ENCODE peak calls at places on chromosomes 11 and 22, in four cellular contexts. One of them, this sample, is unnamed.

GRCh38 chr11:74437441-74437840 is 29.9 kb downstream of the KCNE3 start:
- DNase-seq in WTC11: no peak
- DNase-seq in stimulated activated CD8-positive, alpha-beta memory T cell treated with anti-CD3 and anti-CD28 coated beads, Interleukin-4, amount 100 ng/mL, for 24 hours: no peak
- DNase-seq in lung: no peak
- DNase-seq in this sample: no peak

GRCh38 chr22:44549701-44550100 is 51.7 kb upstream of the RTL6 start:
- DNase-seq in lung: no peak
- DNase-seq in WTC11: no peak
- DNase-seq in stimulated activated CD8-positive, alpha-beta memory T cell treated with anti-CD3 and anti-CD28 coated beads, Interleukin-4, amount 100 ng/mL, for 24 hours: no peak
- DNase-seq in this sample: no peak

GRCh38 chr22:17057959-17058814 is 26.6 kb upstream of the IL17RA start:
- DNase-seq in stimulated activated CD8-positive, alpha-beta memory T cell treated with anti-CD3 and anti-CD28 coated beads, Interleukin-4, amount 100 ng/mL, for 24 hours: peak; percentile 16
- DNase-seq in lung: peak; percentile 67
- DNase-seq in WTC11: peak; percentile 73
- DNase-seq in this sample: no peak

GRCh38 chr11:101880208-101880607 is 34.6 kb upstream of the CEP126 start:
- DNase-seq in lung: no peak
- DNase-seq in WTC11: no peak
- DNase-seq in stimulated activated CD8-positive, alpha-beta memory T cell treated with anti-CD3 and anti-CD28 coated beads, Interleukin-4, amount 100 ng/mL, for 24 hours: no peak
- DNase-seq in this sample: no peak

GRCh38 chr11:85844439-85845051 is 10.6 kb upstream of the CCDC83 start:
- DNase-seq in lung: no peak
- DNase-seq in stimulated activated CD8-positive, alpha-beta memory T cell treated with anti-CD3 and anti-CD28 coated beads, Interleukin-4, amount 100 ng/mL, for 24 hours: no peak
- DNase-seq in WTC11: no peak
- DNase-seq in this sample: peak; percentile 15

GRCh38 chr11:107550304-107550703 is 15.2 kb downstream of the ALKBH8 start:
- DNase-seq in WTC11: no peak
- DNase-seq in stimulated activated CD8-positive, alpha-beta memory T cell treated with anti-CD3 and anti-CD28 coated beads, Interleukin-4, amount 100 ng/mL, for 24 hours: no peak
- DNase-seq in lung: no peak
- DNase-seq in this sample: no peak

GRCh38 chr11:133137939-133138338 is 394.4 kb downstream of the OPCML start:
- DNase-seq in lung: no peak
- DNase-seq in WTC11: no peak
- DNase-seq in stimulated activated CD8-positive, alpha-beta memory T cell treated with anti-CD3 and anti-CD28 coated beads, Interleukin-4, amount 100 ng/mL, for 24 hours: no peak
- DNase-seq in this sample: no peak

GRCh38 chr22:48643066-48643731 is 1184.5 kb downstream of the BRD1 start:
- DNase-seq in WTC11: no peak
- DNase-seq in lung: no peak
- DNase-seq in stimulated activated CD8-positive, alpha-beta memory T cell treated with anti-CD3 and anti-CD28 coated beads, Interleukin-4, amount 100 ng/mL, for 24 hours: no peak
- DNase-seq in this sample: no peak

GRCh38 chr11:26944866-26945664 is 48.8 kb upstream of the FIBIN start:
- DNase-seq in lung: no peak
- DNase-seq in stimulated activated CD8-positive, alpha-beta memory T cell treated with anti-CD3 and anti-CD28 coated beads, Interleukin-4, amount 100 ng/mL, for 24 hours: no peak
- DNase-seq in WTC11: no peak
- DNase-seq in this sample: no peak

GRCh38 chr11:44746894-44747293 is 20.1 kb downstream of the TSPAN18 start:
- DNase-seq in WTC11: no peak
- DNase-seq in stimulated activated CD8-positive, alpha-beta memory T cell treated with anti-CD3 and anti-CD28 coated beads, Interleukin-4, amount 100 ng/mL, for 24 hours: no peak
- DNase-seq in lung: no peak
- DNase-seq in this sample: no peak

GRCh38 chr11:290621-291231 is 1.8 kb downstream of the PGGHG start:
- DNase-seq in WTC11: peak; percentile 9
- DNase-seq in stimulated activated CD8-positive, alpha-beta memory T cell treated with anti-CD3 and anti-CD28 coated beads, Interleukin-4, amount 100 ng/mL, for 24 hours: no peak
- DNase-seq in lung: no peak
- DNase-seq in this sample: no peak

GRCh38 chr11:90309693-90310092 is 86.8 kb upstream of the CHORDC1 start:
- DNase-seq in stimulated activated CD8-positive, alpha-beta memory T cell treated with anti-CD3 and anti-CD28 coated beads, Interleukin-4, amount 100 ng/mL, for 24 hours: no peak
- DNase-seq in lung: no peak
- DNase-seq in WTC11: no peak
- DNase-seq in this sample: no peak

GRCh38 chr22:40236131-40236665 is 58.5 kb downstream of the TNRC6B start:
- DNase-seq in stimulated activated CD8-positive, alpha-beta memory T cell treated with anti-CD3 and anti-CD28 coated beads, Interleukin-4, amount 100 ng/mL, for 24 hours: no peak
- DNase-seq in lung: no peak
- DNase-seq in WTC11: no peak
- DNase-seq in this sample: no peak

GRCh38 chr11:94740083-94740974 is 27.8 kb upstream of the AMOTL1 start:
- DNase-seq in stimulated activated CD8-positive, alpha-beta memory T cell treated with anti-CD3 and anti-CD28 coated beads, Interleukin-4, amount 100 ng/mL, for 24 hours: no peak
- DNase-seq in lung: no peak
- DNase-seq in WTC11: peak; percentile 69
- DNase-seq in this sample: peak; percentile 21

GRCh38 chr22:35561796-35562526 is 21.3 kb downstream of the RASD2 start:
- DNase-seq in WTC11: peak; percentile 43
- DNase-seq in lung: no peak
- DNase-seq in stimulated activated CD8-positive, alpha-beta memory T cell treated with anti-CD3 and anti-CD28 coated beads, Interleukin-4, amount 100 ng/mL, for 24 hours: no peak
- DNase-seq in this sample: peak; percentile 33

GRCh38 chr11:103537904-103538502 is 428.8 kb downstream of the DYNC2H1 start:
- DNase-seq in lung: no peak
- DNase-seq in stimulated activated CD8-positive, alpha-beta memory T cell treated with anti-CD3 and anti-CD28 coated beads, Interleukin-4, amount 100 ng/mL, for 24 hours: no peak
- DNase-seq in WTC11: no peak
- DNase-seq in this sample: no peak

GRCh38 chr11:121089566-121089965 is 11.5 kb upstream of the TECTA start:
- DNase-seq in lung: no peak
- DNase-seq in stimulated activated CD8-positive, alpha-beta memory T cell treated with anti-CD3 and anti-CD28 coated beads, Interleukin-4, amount 100 ng/mL, for 24 hours: no peak
- DNase-seq in WTC11: no peak
- DNase-seq in this sample: no peak

GRCh38 chr11:68076371-68077042 is 37.7 kb downstream of the TCIRG1 start:
- DNase-seq in WTC11: no peak
- DNase-seq in lung: no peak
- DNase-seq in stimulated activated CD8-positive, alpha-beta memory T cell treated with anti-CD3 and anti-CD28 coated beads, Interleukin-4, amount 100 ng/mL, for 24 hours: no peak
- DNase-seq in this sample: no peak

GRCh38 chr11:75591371-75591770 is 29.3 kb downstream of the SERPINH1 start:
- DNase-seq in WTC11: no peak
- DNase-seq in stimulated activated CD8-positive, alpha-beta memory T cell treated with anti-CD3 and anti-CD28 coated beads, Interleukin-4, amount 100 ng/mL, for 24 hours: no peak
- DNase-seq in lung: no peak
- DNase-seq in this sample: no peak

GRCh38 chr22:34102633-34103032 is 182.4 kb upstream of the LARGE1 start:
- DNase-seq in WTC11: no peak
- DNase-seq in lung: no peak
- DNase-seq in stimulated activated CD8-positive, alpha-beta memory T cell treated with anti-CD3 and anti-CD28 coated beads, Interleukin-4, amount 100 ng/mL, for 24 hours: no peak
- DNase-seq in this sample: no peak

GRCh38 chr11:126766425-126766824 is 234.1 kb downstream of the KIRREL3 start:
- DNase-seq in lung: peak; percentile 29
- DNase-seq in WTC11: no peak
- DNase-seq in stimulated activated CD8-positive, alpha-beta memory T cell treated with anti-CD3 and anti-CD28 coated beads, Interleukin-4, amount 100 ng/mL, for 24 hours: no peak
- DNase-seq in this sample: no peak